ENCODE peak calls at places on chromosomes 13 and 19, in four cellular contexts. D is body of pancreas, J is retinal pigment epithelial cell, S is HCT116. F is an unnamed sample.

GRCh38 chr19:46766569-46767317 is 20.5 kb upstream of the STRN4 start:
- DNase-seq in J (no peak), D (peak), S (no peak), F (no peak)

GRCh38 chr13:48590141-48590863 is 57.4 kb upstream of the RCBTB2 start:
- DNase-seq in J (no peak), D (no peak), S (no peak), F (no peak)

GRCh38 chr19:44019498-44019897 is 5.7 kb upstream of the ZNF222 start:
- DNase-seq in S (no peak), D (no peak), J (no peak), F (no peak)

GRCh38 chr19:3084943-3085342 is 9.2 kb upstream of the GNA11 start:
- DNase-seq in J (no peak), D (no peak), S (no peak), F (no peak)

GRCh38 chr13:112120031-112120373 is 53.1 kb downstream of the SOX1 start:
- DNase-seq in S (no peak), J (no peak), D (no peak), F (no peak)

GRCh38 chr13:98570929-98571372 is 6.0 kb downstream of the STK24 start:
- DNase-seq in S (peak), J (no peak), D (peak), F (no peak)

GRCh38 chr13:19862511-19863313 is 737 bp downstream of the ZMYM5 start:
- DNase-seq in S (no peak), J (no peak), D (peak), F (no peak)

GRCh38 chr13:31045621-31046081 is 113.2 kb downstream of the TEX26 start:
- DNase-seq in D (peak), S (peak), J (peak), F (no peak)

GRCh38 chr13:86601351-86601750 is 802.1 kb upstream of the SLITRK6 start:
- DNase-seq in J (no peak), S (no peak), D (no peak), F (no peak)

GRCh38 chr13:21149568-21149967 is 26.8 kb downstream of the SKA3 start:
- DNase-seq in D (no peak), J (no peak), S (no peak), F (no peak)

GRCh38 chr13:24180743-24181384 is 20.3 kb downstream of the SPATA13 start:
- DNase-seq in J (no peak), D (no peak), S (no peak), F (no peak)

GRCh38 chr13:23673354-23673753 is 103.1 kb downstream of the TNFRSF19 start:
- DNase-seq in J (no peak), D (peak), S (no peak), F (no peak)

GRCh38 chr13:76790519-76791289 is 95.5 kb downstream of the KCTD12 start:
- DNase-seq in S (no peak), J (no peak), D (no peak), F (no peak)

GRCh38 chr13:66933994-66934393 is 296.1 kb downstream of the PCDH9 start:
- DNase-seq in J (no peak), D (no peak), S (peak), F (no peak)

DNA sequence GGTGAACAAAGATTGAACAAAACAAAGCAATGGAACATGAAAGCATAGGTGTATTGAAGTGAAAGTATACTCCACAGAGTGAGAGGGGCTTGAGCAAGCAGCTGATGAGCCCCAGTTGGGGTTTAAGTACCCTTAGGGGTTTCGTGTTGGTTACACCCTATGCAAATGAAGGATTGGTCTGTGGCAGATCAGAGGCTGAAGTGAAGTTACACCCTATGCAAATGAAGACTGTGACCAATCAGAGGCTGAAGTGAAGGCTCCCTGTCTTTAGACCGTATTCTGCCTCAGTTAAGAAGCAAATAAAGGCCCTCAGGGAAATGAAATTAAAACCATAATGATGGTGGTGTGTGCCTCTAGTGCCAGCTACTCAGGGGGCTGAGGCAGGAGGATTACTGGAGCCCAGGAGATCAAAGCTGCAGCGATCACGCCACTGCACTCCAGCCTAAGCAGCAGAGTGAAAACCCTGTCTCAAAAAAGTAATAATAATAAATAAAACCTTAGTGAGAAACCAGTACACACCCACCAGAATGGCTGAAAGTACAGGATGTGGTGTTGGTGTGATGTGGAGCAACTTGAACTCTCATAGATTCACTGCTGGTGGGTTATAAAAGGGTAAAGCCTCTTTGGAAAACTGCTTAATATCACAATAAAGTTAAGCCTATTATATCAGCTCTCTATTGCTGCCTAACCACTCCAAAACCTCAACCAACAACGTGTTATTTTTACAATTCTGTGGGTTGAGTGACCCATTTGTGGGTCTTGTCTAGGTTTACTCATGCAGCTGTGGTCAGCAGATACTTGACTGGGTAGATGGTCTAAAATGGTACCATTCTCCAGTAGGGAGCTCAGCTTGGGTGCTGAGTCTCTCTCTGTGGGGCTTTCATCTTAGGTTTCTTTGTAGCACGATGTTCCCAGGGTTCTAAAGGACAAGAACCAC is 12.8 kb upstream of the UPF3A start:
- DNase-seq in S (no peak), D (no peak), J (no peak), F (no peak)
- H3K4me3 ChIP-seq in S (no peak), D (no peak), J (no peak), F (no peak)

DNA sequence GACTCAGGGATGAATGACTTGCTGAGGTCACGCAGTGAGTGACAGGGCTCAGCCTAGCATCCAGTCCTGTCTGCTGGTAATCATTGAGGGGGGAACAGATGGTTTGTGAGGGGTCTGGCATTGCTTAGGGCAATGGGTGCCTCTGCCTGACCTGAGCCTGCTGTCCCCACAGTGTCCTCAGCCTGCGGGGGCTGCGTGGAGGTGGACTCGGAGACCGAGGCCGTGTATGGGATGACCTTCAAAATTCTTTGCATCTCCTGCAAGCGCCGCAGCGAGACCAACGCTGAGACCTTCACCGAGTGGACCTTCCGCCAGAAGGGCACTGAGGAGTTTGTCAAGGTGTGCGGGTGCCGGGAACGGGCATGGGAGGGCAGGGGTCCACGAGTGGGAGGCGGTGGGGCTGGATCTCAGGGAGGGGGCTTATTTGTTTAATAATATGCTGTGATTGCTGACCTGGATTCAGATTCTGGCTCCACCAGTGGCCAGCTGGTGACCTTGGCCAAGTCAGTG is 2.1 kb downstream of the SCN1B start:
- DNase-seq in D (no peak), S (no peak), J (no peak), F (no peak)
- H3K4me3 ChIP-seq in D (no peak), S (no peak), J (no peak), F (no peak)

GRCh38 chr19:18639706-18640105 is 2.9 kb downstream of the KLHL26 start:
- DNase-seq in J (no peak), D (no peak), S (no peak), F (no peak)
- H3K4me3 ChIP-seq in J (no peak), D (no peak), S (no peak), F (no peak)

GRCh38 chr19:6239401-6239844 is 40.4 kb downstream of the MLLT1 start:
- DNase-seq in J (no peak), D (no peak), S (no peak), F (no peak)
- H3K4me3 ChIP-seq in J (no peak), D (no peak), S (no peak), F (no peak)

GRCh38 chr19:45128806-45129205 is 32.0 kb downstream of the NKPD1 start:
- DNase-seq in S (no peak), J (no peak), D (no peak), F (no peak)
- H3K4me3 ChIP-seq in S (no peak), J (no peak), D (no peak), F (no peak)

GRCh38 chr19:13102416-13102665 is 317 bp downstream of the LYL1 start:
- DNase-seq in J (no peak), D (no peak), S (no peak), F (no peak)

GRCh38 chr19:13104848-13105646 is 2.4 kb upstream of the LYL1 start:
- DNase-seq in J (no peak), S (no peak), D (no peak), F (no peak)

GRCh38 chr19:13103585-13103923 is 896 bp upstream of the LYL1 start:
- DNase-seq in S (no peak), J (no peak), D (no peak), F (no peak)

GRCh38 chr19:13102666-13103584 is at the start of gene LYL1:
- DNase-seq in J (no peak), D (peak), S (no peak), F (no peak)

GRCh38 chr19:13103961-13104847 is 1.5 kb upstream of the LYL1 start:
- DNase-seq in S (no peak), D (peak), J (no peak), F (no peak)
- H3K4me3 ChIP-seq in S (no peak), D (no peak), J (no peak), F (no peak)

DNA sequence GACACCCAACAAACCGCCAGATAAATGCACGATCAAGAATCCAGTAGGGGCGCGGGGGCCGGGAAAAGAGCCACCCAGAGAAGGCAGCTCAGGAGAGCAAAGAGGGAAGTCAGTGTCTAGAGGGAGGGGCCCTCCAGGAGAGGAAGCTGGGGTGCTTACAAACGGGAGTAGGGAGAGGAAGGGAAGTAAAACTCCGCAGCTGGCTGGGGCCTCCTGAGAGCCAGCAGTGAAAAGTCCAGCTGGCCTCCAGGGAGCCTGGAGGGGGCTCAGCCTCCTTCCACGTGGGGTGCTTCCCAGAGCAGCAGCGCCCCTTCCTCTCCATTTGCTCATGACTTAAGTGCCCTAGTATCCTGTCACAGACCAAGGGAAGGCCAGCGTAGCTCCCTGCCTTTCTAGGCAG is 51.8 kb downstream of the TMED1 start:
- DNase-seq in J (no peak), D (peak), S (no peak), F (no peak)
- H3K4me3 ChIP-seq in J (no peak), D (no peak), S (no peak), F (no peak)

DNA sequence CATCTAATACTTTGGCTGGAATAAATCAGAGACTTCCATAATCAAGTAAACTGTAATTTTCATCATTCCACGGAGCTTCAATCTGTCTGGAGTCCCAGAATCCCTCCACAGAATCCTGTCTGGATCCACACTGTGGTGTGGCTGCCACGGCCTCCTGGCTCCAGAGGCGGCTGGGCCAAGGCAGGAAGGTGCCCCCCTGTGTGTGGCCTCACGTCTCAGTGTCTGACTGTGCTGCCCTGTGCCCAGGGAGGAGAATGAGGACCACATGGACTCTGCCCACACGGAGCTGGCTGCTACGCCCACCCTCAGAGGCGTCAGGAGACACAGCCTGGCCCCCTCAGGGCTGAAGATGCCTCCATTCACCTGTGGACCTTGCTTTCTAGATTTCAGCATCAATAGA is 12.2 kb upstream of the ZNF135 start:
- DNase-seq in J (no peak), S (no peak), D (no peak), F (no peak)
- H3K4me3 ChIP-seq in J (no peak), S (no peak), D (no peak), F (no peak)

F was measured in iPS DF 6.9.